ENCODE peak calls at places on chromosomes 5 and 9, in five cellular contexts. One of them, this sample, is unnamed.

GRCh38 chr5:142597546-142598337 is 88.1 kb downstream of the FGF1 start:
- DNase-seq in H54: peak
- DNase-seq in activated CD4-positive, alpha-beta memory T cell treated with anti-CD3 and anti-CD28 coated beads for 36 hours: peak
- DNase-seq in AG04449: no peak
- DNase-seq in activated CD4-positive, alpha-beta T cell treated with anti-CD3 and anti-CD28 coated beads for 1 hour: no peak
- DNase-seq in this sample: peak

GRCh38 chr5:111627862-111628261 is 115.5 kb upstream of the STARD4 start:
- DNase-seq in activated CD4-positive, alpha-beta memory T cell treated with anti-CD3 and anti-CD28 coated beads for 36 hours: peak
- DNase-seq in H54: no peak
- DNase-seq in activated CD4-positive, alpha-beta T cell treated with anti-CD3 and anti-CD28 coated beads for 1 hour: no peak
- DNase-seq in AG04449: no peak
- DNase-seq in this sample: no peak

GRCh38 chr5:57834829-57835554 is 352.4 kb upstream of the ACTBL2 start:
- DNase-seq in activated CD4-positive, alpha-beta T cell treated with anti-CD3 and anti-CD28 coated beads for 1 hour: no peak
- DNase-seq in H54: no peak
- DNase-seq in AG04449: no peak
- DNase-seq in activated CD4-positive, alpha-beta memory T cell treated with anti-CD3 and anti-CD28 coated beads for 36 hours: no peak
- DNase-seq in this sample: no peak

GRCh38 chr9:95207403-95207802 is 110.1 kb downstream of the FANCC start:
- DNase-seq in AG04449: no peak
- DNase-seq in H54: no peak
- DNase-seq in activated CD4-positive, alpha-beta memory T cell treated with anti-CD3 and anti-CD28 coated beads for 36 hours: no peak
- DNase-seq in activated CD4-positive, alpha-beta T cell treated with anti-CD3 and anti-CD28 coated beads for 1 hour: no peak
- DNase-seq in this sample: no peak

GRCh38 chr5:140647042-140647341 is 438 bp downstream of the NDUFA2 start:
- DNase-seq in H54: no peak
- DNase-seq in activated CD4-positive, alpha-beta memory T cell treated with anti-CD3 and anti-CD28 coated beads for 36 hours: no peak
- DNase-seq in AG04449: no peak
- DNase-seq in activated CD4-positive, alpha-beta T cell treated with anti-CD3 and anti-CD28 coated beads for 1 hour: no peak
- DNase-seq in this sample: no peak

GRCh38 chr9:35341585-35341984 is 148.3 kb upstream of the RUSC2 start:
- DNase-seq in activated CD4-positive, alpha-beta T cell treated with anti-CD3 and anti-CD28 coated beads for 1 hour: no peak
- DNase-seq in activated CD4-positive, alpha-beta memory T cell treated with anti-CD3 and anti-CD28 coated beads for 36 hours: no peak
- DNase-seq in H54: no peak
- DNase-seq in AG04449: peak
- DNase-seq in this sample: no peak

GRCh38 chr5:128111818-128112448 is 28.4 kb downstream of the SLC12A2 start:
- DNase-seq in AG04449: no peak
- DNase-seq in H54: peak
- DNase-seq in activated CD4-positive, alpha-beta memory T cell treated with anti-CD3 and anti-CD28 coated beads for 36 hours: no peak
- DNase-seq in activated CD4-positive, alpha-beta T cell treated with anti-CD3 and anti-CD28 coated beads for 1 hour: no peak
- DNase-seq in this sample: peak

GRCh38 chr9:138038244-138038671 is 160.7 kb downstream of the CACNA1B start:
- DNase-seq in activated CD4-positive, alpha-beta T cell treated with anti-CD3 and anti-CD28 coated beads for 1 hour: no peak
- DNase-seq in H54: no peak
- DNase-seq in AG04449: no peak
- DNase-seq in activated CD4-positive, alpha-beta memory T cell treated with anti-CD3 and anti-CD28 coated beads for 36 hours: no peak
- DNase-seq in this sample: no peak

GRCh38 chr5:67166460-67166871 is 30.1 kb downstream of the CD180 start:
- DNase-seq in H54: no peak
- DNase-seq in activated CD4-positive, alpha-beta memory T cell treated with anti-CD3 and anti-CD28 coated beads for 36 hours: peak
- DNase-seq in activated CD4-positive, alpha-beta T cell treated with anti-CD3 and anti-CD28 coated beads for 1 hour: peak
- DNase-seq in AG04449: no peak
- DNase-seq in this sample: no peak

GRCh38 chr5:159034083-159034824 is 65.5 kb downstream of the EBF1 start:
- DNase-seq in AG04449: no peak
- DNase-seq in H54: no peak
- DNase-seq in activated CD4-positive, alpha-beta memory T cell treated with anti-CD3 and anti-CD28 coated beads for 36 hours: no peak
- DNase-seq in activated CD4-positive, alpha-beta T cell treated with anti-CD3 and anti-CD28 coated beads for 1 hour: no peak
- DNase-seq in this sample: no peak

GRCh38 chr5:9932770-9933169 is 302.6 kb upstream of the TAS2R1 start:
- DNase-seq in activated CD4-positive, alpha-beta T cell treated with anti-CD3 and anti-CD28 coated beads for 1 hour: no peak
- DNase-seq in AG04449: peak
- DNase-seq in H54: peak
- DNase-seq in activated CD4-positive, alpha-beta memory T cell treated with anti-CD3 and anti-CD28 coated beads for 36 hours: no peak
- DNase-seq in this sample: peak

GRCh38 chr9:130692365-130692764 is 1.2 kb upstream of the EXOSC2 start:
- DNase-seq in activated CD4-positive, alpha-beta T cell treated with anti-CD3 and anti-CD28 coated beads for 1 hour: no peak
- DNase-seq in activated CD4-positive, alpha-beta memory T cell treated with anti-CD3 and anti-CD28 coated beads for 36 hours: peak
- DNase-seq in H54: no peak
- DNase-seq in AG04449: no peak
- DNase-seq in this sample: no peak

GRCh38 chr9:115046199-115046598 is 71.8 kb downstream of the TNC start:
- DNase-seq in activated CD4-positive, alpha-beta T cell treated with anti-CD3 and anti-CD28 coated beads for 1 hour: no peak
- DNase-seq in activated CD4-positive, alpha-beta memory T cell treated with anti-CD3 and anti-CD28 coated beads for 36 hours: no peak
- DNase-seq in AG04449: no peak
- DNase-seq in H54: no peak
- DNase-seq in this sample: no peak

GRCh38 chr5:113256671-113257452 is 177.9 kb downstream of the TSSK1B start:
- DNase-seq in activated CD4-positive, alpha-beta T cell treated with anti-CD3 and anti-CD28 coated beads for 1 hour: no peak
- DNase-seq in AG04449: no peak
- DNase-seq in H54: no peak
- DNase-seq in activated CD4-positive, alpha-beta memory T cell treated with anti-CD3 and anti-CD28 coated beads for 36 hours: no peak
- DNase-seq in this sample: no peak

GRCh38 chr9:126805546-126806262 is 864 bp downstream of the ZBTB43 start:
- DNase-seq in activated CD4-positive, alpha-beta T cell treated with anti-CD3 and anti-CD28 coated beads for 1 hour: peak
- DNase-seq in activated CD4-positive, alpha-beta memory T cell treated with anti-CD3 and anti-CD28 coated beads for 36 hours: peak
- DNase-seq in H54: peak
- DNase-seq in AG04449: no peak
- DNase-seq in this sample: no peak

GRCh38 chr9:72415948-72416347 is 50.9 kb upstream of the ZFAND5 start:
- DNase-seq in AG04449: no peak
- DNase-seq in H54: no peak
- DNase-seq in activated CD4-positive, alpha-beta T cell treated with anti-CD3 and anti-CD28 coated beads for 1 hour: no peak
- DNase-seq in activated CD4-positive, alpha-beta memory T cell treated with anti-CD3 and anti-CD28 coated beads for 36 hours: no peak
- DNase-seq in this sample: no peak

GRCh38 chr5:62466228-62466627 is 53.7 kb downstream of the IPO11 start:
- DNase-seq in activated CD4-positive, alpha-beta T cell treated with anti-CD3 and anti-CD28 coated beads for 1 hour: no peak
- DNase-seq in activated CD4-positive, alpha-beta memory T cell treated with anti-CD3 and anti-CD28 coated beads for 36 hours: no peak
- DNase-seq in H54: no peak
- DNase-seq in AG04449: no peak
- DNase-seq in this sample: no peak

GRCh38 chr9:91727316-91727861 is 222.6 kb downstream of the ROR2 start:
- DNase-seq in activated CD4-positive, alpha-beta memory T cell treated with anti-CD3 and anti-CD28 coated beads for 36 hours: peak
- DNase-seq in H54: peak
- DNase-seq in AG04449: no peak
- DNase-seq in activated CD4-positive, alpha-beta T cell treated with anti-CD3 and anti-CD28 coated beads for 1 hour: no peak
- DNase-seq in this sample: no peak

GRCh38 chr5:102625446-102625845 is 126.6 kb upstream of the SLCO6A1 start:
- DNase-seq in H54: no peak
- DNase-seq in AG04449: no peak
- DNase-seq in activated CD4-positive, alpha-beta T cell treated with anti-CD3 and anti-CD28 coated beads for 1 hour: no peak
- DNase-seq in activated CD4-positive, alpha-beta memory T cell treated with anti-CD3 and anti-CD28 coated beads for 36 hours: no peak
- DNase-seq in this sample: no peak

GRCh38 chr5:71899865-71900342 is 180.8 kb downstream of the CARTPT start:
- DNase-seq in activated CD4-positive, alpha-beta T cell treated with anti-CD3 and anti-CD28 coated beads for 1 hour: no peak
- DNase-seq in AG04449: no peak
- DNase-seq in H54: no peak
- DNase-seq in activated CD4-positive, alpha-beta memory T cell treated with anti-CD3 and anti-CD28 coated beads for 36 hours: no peak
- DNase-seq in this sample: no peak

GRCh38 chr9:137195525-137196220 is 4.9 kb downstream of the TPRN start:
- DNase-seq in activated CD4-positive, alpha-beta memory T cell treated with anti-CD3 and anti-CD28 coated beads for 36 hours: no peak
- DNase-seq in activated CD4-positive, alpha-beta T cell treated with anti-CD3 and anti-CD28 coated beads for 1 hour: no peak
- DNase-seq in AG04449: no peak
- DNase-seq in H54: no peak
- DNase-seq in this sample: no peak

GRCh38 chr9:105187781-105188180 is 56.7 kb upstream of the SLC44A1 start:
- DNase-seq in H54: peak
- DNase-seq in AG04449: peak
- DNase-seq in activated CD4-positive, alpha-beta memory T cell treated with anti-CD3 and anti-CD28 coated beads for 36 hours: no peak
- DNase-seq in activated CD4-positive, alpha-beta T cell treated with anti-CD3 and anti-CD28 coated beads for 1 hour: no peak
- DNase-seq in this sample: peak

GRCh38 chr9:76302947-76303550 is 91.2 kb downstream of the RFK start:
- DNase-seq in activated CD4-positive, alpha-beta memory T cell treated with anti-CD3 and anti-CD28 coated beads for 36 hours: no peak
- DNase-seq in AG04449: peak
- DNase-seq in activated CD4-positive, alpha-beta T cell treated with anti-CD3 and anti-CD28 coated beads for 1 hour: no peak
- DNase-seq in H54: peak
- DNase-seq in this sample: peak

GRCh38 chr9:137030528-137030927 is 1.4 kb downstream of the FUT7 start:
- DNase-seq in AG04449: no peak
- DNase-seq in activated CD4-positive, alpha-beta memory T cell treated with anti-CD3 and anti-CD28 coated beads for 36 hours: peak
- DNase-seq in activated CD4-positive, alpha-beta T cell treated with anti-CD3 and anti-CD28 coated beads for 1 hour: no peak
- DNase-seq in H54: no peak
- DNase-seq in this sample: no peak

GRCh38 chr5:388266-389196 is 54.4 kb upstream of the EXOC3 start:
- DNase-seq in AG04449: no peak
- DNase-seq in activated CD4-positive, alpha-beta T cell treated with anti-CD3 and anti-CD28 coated beads for 1 hour: no peak
- DNase-seq in H54: no peak
- DNase-seq in activated CD4-positive, alpha-beta memory T cell treated with anti-CD3 and anti-CD28 coated beads for 36 hours: no peak
- DNase-seq in this sample: no peak

GRCh38 chr5:181161534-181162175 is 14.3 kb downstream of the OR2V2 start:
- DNase-seq in activated CD4-positive, alpha-beta memory T cell treated with anti-CD3 and anti-CD28 coated beads for 36 hours: no peak
- DNase-seq in H54: no peak
- DNase-seq in AG04449: no peak
- DNase-seq in activated CD4-positive, alpha-beta T cell treated with anti-CD3 and anti-CD28 coated beads for 1 hour: no peak
- DNase-seq in this sample: no peak

GRCh38 chr9:106625259-106625789 is 237.6 kb upstream of the ZNF462 start:
- DNase-seq in AG04449: no peak
- DNase-seq in H54: no peak
- DNase-seq in activated CD4-positive, alpha-beta T cell treated with anti-CD3 and anti-CD28 coated beads for 1 hour: no peak
- DNase-seq in activated CD4-positive, alpha-beta memory T cell treated with anti-CD3 and anti-CD28 coated beads for 36 hours: no peak
- DNase-seq in this sample: no peak

GRCh38 chr9:15401266-15401665 is 21.4 kb upstream of the SNAPC3 start:
- DNase-seq in activated CD4-positive, alpha-beta memory T cell treated with anti-CD3 and anti-CD28 coated beads for 36 hours: no peak
- DNase-seq in AG04449: no peak
- DNase-seq in H54: no peak
- DNase-seq in activated CD4-positive, alpha-beta T cell treated with anti-CD3 and anti-CD28 coated beads for 1 hour: no peak
- DNase-seq in this sample: no peak

GRCh38 chr5:9251379-9251980 is 294.4 kb downstream of the SEMA5A start:
- DNase-seq in activated CD4-positive, alpha-beta T cell treated with anti-CD3 and anti-CD28 coated beads for 1 hour: no peak
- DNase-seq in AG04449: no peak
- DNase-seq in H54: no peak
- DNase-seq in activated CD4-positive, alpha-beta memory T cell treated with anti-CD3 and anti-CD28 coated beads for 36 hours: no peak
- DNase-seq in this sample: no peak